ENCODE peak calls at places on chromosomes 7 and 10, in six cellular contexts. P is IMR-90, R is adrenal gland, G is body of pancreas, C is Calu3, E is cardiac fibroblast. U is an unnamed sample.

GRCh38 chr7:26684447-26684846 is 179.9 kb downstream of the SKAP2 start:
- DNase-seq in E (no peak), G (no peak), R (no peak), C (no peak), P (peak), U (no peak)

GRCh38 chr10:75751232-75751631 is 319.8 kb downstream of the LRMDA start:
- DNase-seq in C (no peak), P (no peak), R (no peak), E (no peak), G (no peak), U (no peak)

GRCh38 chr10:24707445-24707844 is 16.2 kb downstream of the ARHGAP21 start:
- DNase-seq in G (no peak), C (no peak), R (no peak), P (no peak), E (no peak), U (no peak)

GRCh38 chr7:18504965-18505364 is 9.4 kb downstream of the HDAC9 start:
- DNase-seq in P (no peak), E (no peak), C (no peak), G (no peak), R (no peak), U (no peak)

GRCh38 chr10:50395279-50395678 is 144.0 kb upstream of the ASAH2 start:
- DNase-seq in G (peak), C (peak), E (peak), R (peak), P (peak), U (no peak)

GRCh38 chr10:133274751-133275682 is 1.7 kb downstream of the ADAM8 start:
- DNase-seq in G (no peak), E (no peak), R (no peak), C (peak), P (no peak), U (no peak)

GRCh38 chr7:151456782-151457181 is 16.8 kb upstream of the CRYGN start:
- DNase-seq in R (no peak), P (no peak), C (no peak), E (no peak), G (no peak), U (no peak)

GRCh38 chr7:34991938-34992840 is 45.1 kb downstream of the DPY19L1 start:
- DNase-seq in E (peak), P (peak), G (no peak), R (no peak), C (peak), U (no peak)

GRCh38 chr10:17655567-17656146 is 11.7 kb downstream of the STAM start:
- DNase-seq in C (peak), G (no peak), P (no peak), E (no peak), R (no peak), U (no peak)

GRCh38 chr7:86598311-86598710 is 45.4 kb upstream of the GRM3 start:
- DNase-seq in P (no peak), G (peak), C (peak), R (peak), E (no peak), U (no peak)

GRCh38 chr10:29882766-29883165 is 176.6 kb downstream of the JCAD start:
- DNase-seq in C (no peak), E (no peak), G (no peak), P (no peak), R (no peak), U (no peak)

DNA sequence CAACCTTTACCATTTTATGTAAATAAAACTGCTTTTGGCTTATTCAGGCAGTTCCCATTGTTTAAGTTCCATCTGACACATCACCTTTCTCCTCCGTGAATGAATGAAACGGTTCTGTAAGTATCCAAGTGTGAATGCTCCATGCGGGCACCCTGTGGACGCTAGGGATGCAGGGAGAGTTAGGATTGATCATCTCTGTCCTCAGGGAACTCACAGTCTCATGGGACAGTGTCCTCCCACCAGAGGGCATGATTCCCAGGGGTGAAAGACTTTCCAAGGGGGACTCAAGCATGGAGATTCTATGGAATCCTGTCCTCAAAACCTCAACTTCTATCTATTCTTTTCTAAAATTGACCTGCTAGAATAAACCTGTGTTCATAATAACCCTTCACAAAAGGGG is 98.8 kb downstream of the HECW1 start:
- DNase-seq in E (no peak), G (no peak), R (no peak), P (no peak), C (peak), U (no peak)
- TF ChIP-seq CTCF in E (no peak), G (no peak), R (no peak), P (no peak), C (no peak), U (no peak)

DNA sequence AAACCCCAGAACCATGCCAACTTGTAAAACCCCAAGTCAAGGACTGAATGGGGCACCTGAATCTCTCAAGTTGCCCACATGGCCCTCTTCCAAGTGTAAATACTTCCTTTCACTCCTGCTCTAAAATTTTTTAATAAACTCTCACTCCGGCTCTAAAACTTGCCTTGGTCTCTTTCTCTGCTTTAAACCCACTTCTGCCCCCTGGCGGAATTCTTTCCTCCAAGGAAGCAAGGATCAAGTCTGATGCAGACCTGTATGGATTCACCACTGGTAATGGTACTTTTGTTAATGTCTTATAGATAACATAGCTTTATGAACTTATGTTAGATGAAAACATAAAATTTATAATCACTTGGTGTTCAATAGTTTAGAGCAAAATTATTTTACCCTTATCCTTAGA is 33.8 kb downstream of the SLC16A9 start:
- DNase-seq in R (no peak), P (no peak), G (peak), E (peak), C (peak), U (no peak)
- TF ChIP-seq CTCF in R (no peak), P (no peak), G (no peak), E (peak), C (no peak), U (no peak)

GRCh38 chr10:70364772-70365091 is 17.7 kb downstream of the LRRC20 start:
- DNase-seq in R (no peak), P (no peak), G (no peak), E (no peak), C (no peak), U (no peak)
- TF ChIP-seq CTCF in R (peak), P (no peak), G (no peak), E (no peak), C (no peak), U (no peak)

GRCh38 chr7:32495298-32496051 is at the start of gene AVL9:
- DNase-seq in C (peak), R (peak), P (peak), E (peak), G (peak), U (peak)
- TF ChIP-seq CTCF in C (no peak), R (no peak), P (no peak), E (no peak), G (no peak), U (no peak)

GRCh38 chr10:26729395-26729794 is 31.9 kb downstream of the PDSS1 start:
- DNase-seq in R (no peak), C (no peak), P (no peak), E (no peak), G (no peak), U (no peak)

GRCh38 chr10:26727005-26727404 is 29.5 kb downstream of the PDSS1 start:
- DNase-seq in E (no peak), R (no peak), G (no peak), P (no peak), C (no peak), U (no peak)

GRCh38 chr10:26730548-26730947 is 33.0 kb downstream of the PDSS1 start:
- DNase-seq in P (no peak), C (no peak), E (no peak), G (no peak), R (no peak), U (no peak)

GRCh38 chr10:26725837-26726727 is 28.6 kb downstream of the PDSS1 start:
- DNase-seq in R (peak), C (peak), G (peak), P (peak), E (peak), U (peak)

GRCh38 chr10:26728957-26729356 is 31.5 kb downstream of the PDSS1 start:
- DNase-seq in E (no peak), P (no peak), R (no peak), C (no peak), G (no peak), U (no peak)
- TF ChIP-seq CTCF in E (peak), P (peak), R (no peak), C (no peak), G (no peak), U (no peak)

GRCh38 chr10:96413151-96413787 is 54.5 kb upstream of the OPALIN start:
- DNase-seq in E (no peak), C (no peak), R (no peak), P (no peak), G (no peak), U (no peak)
- TF ChIP-seq CTCF in E (no peak), C (no peak), R (no peak), P (no peak), G (no peak), U (peak)

GRCh38 chr10:111137012-111137411 is 60.2 kb downstream of the ADRA2A start:
- DNase-seq in R (no peak), C (peak), E (no peak), P (no peak), G (no peak), U (no peak)

GRCh38 chr10:111137587-111137986 is 60.8 kb downstream of the ADRA2A start:
- DNase-seq in E (no peak), C (no peak), G (no peak), R (no peak), P (no peak), U (no peak)

GRCh38 chr10:111146025-111146640 is 69.3 kb downstream of the ADRA2A start:
- DNase-seq in P (no peak), C (no peak), R (no peak), E (no peak), G (no peak), U (no peak)

GRCh38 chr10:111139567-111139966 is 62.7 kb downstream of the ADRA2A start:
- DNase-seq in R (no peak), C (no peak), E (no peak), P (no peak), G (no peak), U (no peak)

GRCh38 chr10:111142082-111142481 is 65.3 kb downstream of the ADRA2A start:
- DNase-seq in E (no peak), G (no peak), C (no peak), P (no peak), R (no peak), U (no peak)
- TF ChIP-seq CTCF in E (no peak), G (no peak), C (no peak), P (no peak), R (no peak), U (no peak)

DNA sequence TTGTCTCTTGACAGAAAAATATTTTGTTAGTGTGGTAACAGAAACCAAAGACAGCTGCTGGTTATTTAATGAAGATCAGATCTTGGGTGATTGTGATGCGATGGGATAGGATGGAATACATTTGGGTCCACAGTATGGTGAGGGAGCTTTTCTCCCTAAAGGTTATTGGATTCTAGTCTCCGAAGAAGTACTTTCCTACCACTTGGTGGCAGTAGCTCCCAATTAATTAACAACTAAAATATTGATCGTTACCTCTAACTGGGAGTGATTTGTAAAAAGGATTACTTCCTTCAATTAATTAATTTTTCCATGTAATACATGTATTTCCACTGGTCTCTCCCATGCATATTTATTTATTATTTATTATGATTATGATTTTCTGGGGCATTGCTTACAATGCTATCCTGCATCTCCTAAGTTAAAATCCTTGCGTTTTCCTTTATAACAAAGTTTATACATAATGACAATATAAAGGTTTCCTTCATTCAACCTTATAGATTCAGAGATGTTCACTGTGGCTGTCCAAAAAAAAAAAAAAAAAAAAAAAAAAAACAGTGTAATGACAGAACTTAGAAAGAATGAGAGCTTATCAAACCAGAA is 25.6 kb downstream of the TMEM196 start:
- DNase-seq in R (no peak), G (no peak), E (peak), P (peak), C (peak), U (no peak)
- TF ChIP-seq CTCF in R (peak), G (peak), E (peak), P (peak), C (peak), U (no peak)